ENCODE peak calls at places on chromosomes 16 and 17, in eight cellular contexts. One of them, this sample, is unnamed.

GRCh38 chr17:44137891-44138709 is 3.6 kb upstream of the HROB start:
- DNase-seq in NCI-H1105: no peak
- DNase-seq in heart left ventricle: peak; percentile 90
- DNase-seq in NCI-H146: peak; percentile 92
- DNase-seq in AG09319: peak; percentile 96
- DNase-seq in NCI-H1436: peak; percentile 91
- DNase-seq in OCI-LY7: no peak
- DNase-seq in HEK293T: peak; percentile 78
- DNase-seq in this sample: no peak

GRCh38 chr16:70689035-70689969 is 3.4 kb upstream of the MTSS2 start:
- DNase-seq in NCI-H1105: no peak
- DNase-seq in heart left ventricle: no peak
- DNase-seq in NCI-H146: no peak
- DNase-seq in AG09319: no peak
- DNase-seq in NCI-H1436: no peak
- DNase-seq in OCI-LY7: no peak
- DNase-seq in HEK293T: no peak
- DNase-seq in this sample: peak; percentile 21

GRCh38 chr16:68356919-68357286 is 46.1 kb downstream of the PRMT7 start:
- DNase-seq in NCI-H1105: no peak
- DNase-seq in heart left ventricle: no peak
- DNase-seq in NCI-H146: no peak
- DNase-seq in AG09319: no peak
- DNase-seq in NCI-H1436: no peak
- DNase-seq in OCI-LY7: no peak
- DNase-seq in HEK293T: no peak
- DNase-seq in this sample: no peak

GRCh38 chr16:81101702-81102101 is 5.5 kb upstream of the GCSH start:
- DNase-seq in NCI-H1105: no peak
- DNase-seq in heart left ventricle: no peak
- DNase-seq in NCI-H146: no peak
- DNase-seq in AG09319: no peak
- DNase-seq in NCI-H1436: no peak
- DNase-seq in OCI-LY7: no peak
- DNase-seq in HEK293T: no peak
- DNase-seq in this sample: peak; percentile 20

GRCh38 chr17:82167028-82167427 is 45.6 kb downstream of the CCDC57 start:
- DNase-seq in NCI-H1105: no peak
- DNase-seq in heart left ventricle: no peak
- DNase-seq in NCI-H146: no peak
- DNase-seq in AG09319: no peak
- DNase-seq in NCI-H1436: no peak
- DNase-seq in OCI-LY7: no peak
- DNase-seq in HEK293T: no peak
- DNase-seq in this sample: no peak

GRCh38 chr17:66638707-66639479 is 196.0 kb upstream of the CACNG5 start:
- DNase-seq in NCI-H1105: no peak
- DNase-seq in heart left ventricle: no peak
- DNase-seq in NCI-H146: no peak
- DNase-seq in AG09319: no peak
- DNase-seq in NCI-H1436: no peak
- DNase-seq in OCI-LY7: no peak
- DNase-seq in HEK293T: no peak
- DNase-seq in this sample: no peak

GRCh38 chr17:350706-351435 is 1.7 kb downstream of the RPH3AL start:
- DNase-seq in NCI-H1105: no peak
- DNase-seq in heart left ventricle: peak; percentile 91
- DNase-seq in NCI-H146: no peak
- DNase-seq in AG09319: no peak
- DNase-seq in NCI-H1436: no peak
- DNase-seq in OCI-LY7: no peak
- DNase-seq in HEK293T: no peak
- DNase-seq in this sample: peak; percentile 91

GRCh38 chr17:50328360-50328759 is 17.6 kb upstream of the XYLT2 start:
- DNase-seq in NCI-H1105: no peak
- DNase-seq in heart left ventricle: no peak
- DNase-seq in NCI-H146: peak; percentile 34
- DNase-seq in AG09319: no peak
- DNase-seq in NCI-H1436: no peak
- DNase-seq in OCI-LY7: no peak
- DNase-seq in HEK293T: no peak
- DNase-seq in this sample: no peak

GRCh38 chr17:77696151-77696719 is 262.3 kb upstream of the TNRC6C start:
- DNase-seq in NCI-H1105: no peak
- DNase-seq in heart left ventricle: no peak
- DNase-seq in NCI-H146: peak; percentile 41
- DNase-seq in AG09319: no peak
- DNase-seq in NCI-H1436: peak; percentile 56
- DNase-seq in OCI-LY7: no peak
- DNase-seq in HEK293T: no peak
- DNase-seq in this sample: peak; percentile 31

GRCh38 chr16:58249780-58250478 is 44.9 kb downstream of the PRSS54 start:
- DNase-seq in NCI-H1105: peak; percentile 62
- DNase-seq in heart left ventricle: peak; percentile 79
- DNase-seq in NCI-H146: peak; percentile 61
- DNase-seq in AG09319: peak; percentile 15
- DNase-seq in NCI-H1436: peak; percentile 58
- DNase-seq in OCI-LY7: peak; percentile 88
- DNase-seq in HEK293T: peak; percentile 95
- DNase-seq in this sample: peak; percentile 85

GRCh38 chr17:81043725-81044427 is 8.9 kb downstream of the BAIAP2 start:
- DNase-seq in NCI-H1105: no peak
- DNase-seq in heart left ventricle: peak; percentile 52
- DNase-seq in NCI-H146: no peak
- DNase-seq in AG09319: no peak
- DNase-seq in NCI-H1436: no peak
- DNase-seq in OCI-LY7: no peak
- DNase-seq in HEK293T: no peak
- DNase-seq in this sample: peak; percentile 64

GRCh38 chr17:47733047-47733413 is at the start of gene TBX21:
- DNase-seq in NCI-H1105: peak; percentile 67
- DNase-seq in heart left ventricle: peak; percentile 54
- DNase-seq in NCI-H146: peak; percentile 82
- DNase-seq in AG09319: no peak
- DNase-seq in NCI-H1436: peak; percentile 56
- DNase-seq in OCI-LY7: peak; percentile 41
- DNase-seq in HEK293T: peak; percentile 88
- DNase-seq in this sample: no peak

GRCh38 chr16:56649820-56650219 is 1.9 kb upstream of the MT1B start:
- DNase-seq in NCI-H1105: no peak
- DNase-seq in heart left ventricle: no peak
- DNase-seq in NCI-H146: no peak
- DNase-seq in AG09319: no peak
- DNase-seq in NCI-H1436: no peak
- DNase-seq in OCI-LY7: no peak
- DNase-seq in HEK293T: no peak
- DNase-seq in this sample: no peak

GRCh38 chr17:44965491-44966234 is 2.4 kb downstream of the C1QL1 start:
- DNase-seq in NCI-H1105: no peak
- DNase-seq in heart left ventricle: no peak
- DNase-seq in NCI-H146: no peak
- DNase-seq in AG09319: no peak
- DNase-seq in NCI-H1436: no peak
- DNase-seq in OCI-LY7: peak; percentile 26
- DNase-seq in HEK293T: no peak
- DNase-seq in this sample: no peak

GRCh38 chr17:61402978-61403845 is 3.6 kb downstream of the TBX2 start:
- DNase-seq in NCI-H1105: peak; percentile 67
- DNase-seq in heart left ventricle: no peak
- DNase-seq in NCI-H146: peak; percentile 39
- DNase-seq in AG09319: no peak
- DNase-seq in NCI-H1436: peak; percentile 91
- DNase-seq in OCI-LY7: no peak
- DNase-seq in HEK293T: no peak
- DNase-seq in this sample: no peak

GRCh38 chr17:4739122-4740024 is at the start of the genes CXCL16 and ZMYND15:
- DNase-seq in NCI-H1105: peak; percentile 31
- DNase-seq in heart left ventricle: peak; percentile 54
- DNase-seq in NCI-H146: peak; percentile 34
- DNase-seq in AG09319: no peak
- DNase-seq in NCI-H1436: peak; percentile 12
- DNase-seq in OCI-LY7: peak; percentile 70
- DNase-seq in HEK293T: peak; percentile 54
- DNase-seq in this sample: peak; percentile 77

GRCh38 chr17:156094-156621 is 18.8 kb downstream of the SCGB1C2 start:
- DNase-seq in NCI-H1105: no peak
- DNase-seq in heart left ventricle: peak; percentile 12
- DNase-seq in NCI-H146: no peak
- DNase-seq in AG09319: no peak
- DNase-seq in NCI-H1436: no peak
- DNase-seq in OCI-LY7: no peak
- DNase-seq in HEK293T: no peak
- DNase-seq in this sample: peak; percentile 18

GRCh38 chr17:29840884-29841283 is 89.1 kb downstream of the SSH2 start:
- DNase-seq in NCI-H1105: no peak
- DNase-seq in heart left ventricle: no peak
- DNase-seq in NCI-H146: no peak
- DNase-seq in AG09319: no peak
- DNase-seq in NCI-H1436: no peak
- DNase-seq in OCI-LY7: no peak
- DNase-seq in HEK293T: no peak
- DNase-seq in this sample: no peak

GRCh38 chr17:75878174-75878998 is at the start of gene TRIM47:
- DNase-seq in NCI-H1105: no peak
- DNase-seq in heart left ventricle: peak; percentile 69
- DNase-seq in NCI-H146: peak; percentile 65
- DNase-seq in AG09319: no peak
- DNase-seq in NCI-H1436: peak; percentile 52
- DNase-seq in OCI-LY7: no peak
- DNase-seq in HEK293T: peak; percentile 42
- DNase-seq in this sample: peak; percentile 79

GRCh38 chr17:34139996-34140395 is 115.1 kb upstream of the CCL2 start:
- DNase-seq in NCI-H1105: no peak
- DNase-seq in heart left ventricle: no peak
- DNase-seq in NCI-H146: no peak
- DNase-seq in AG09319: no peak
- DNase-seq in NCI-H1436: no peak
- DNase-seq in OCI-LY7: no peak
- DNase-seq in HEK293T: no peak
- DNase-seq in this sample: no peak

GRCh38 chr16:46736695-46737094 is 11.4 kb downstream of the MYLK3 start:
- DNase-seq in NCI-H1105: no peak
- DNase-seq in heart left ventricle: no peak
- DNase-seq in NCI-H146: no peak
- DNase-seq in AG09319: no peak
- DNase-seq in NCI-H1436: no peak
- DNase-seq in OCI-LY7: no peak
- DNase-seq in HEK293T: no peak
- DNase-seq in this sample: no peak

GRCh38 chr16:17177968-17178880 is 292.5 kb downstream of the XYLT1 start:
- DNase-seq in NCI-H1105: no peak
- DNase-seq in heart left ventricle: no peak
- DNase-seq in NCI-H146: no peak
- DNase-seq in AG09319: no peak
- DNase-seq in NCI-H1436: no peak
- DNase-seq in OCI-LY7: no peak
- DNase-seq in HEK293T: no peak
- DNase-seq in this sample: no peak

GRCh38 chr17:57585341-57586098 is 159.6 kb downstream of the CCDC182 start:
- DNase-seq in NCI-H1105: no peak
- DNase-seq in heart left ventricle: no peak
- DNase-seq in NCI-H146: no peak
- DNase-seq in AG09319: no peak
- DNase-seq in NCI-H1436: no peak
- DNase-seq in OCI-LY7: no peak
- DNase-seq in HEK293T: no peak
- DNase-seq in this sample: no peak

GRCh38 chr17:36550491-36551417 is 6.0 kb downstream of the GGNBP2 start:
- DNase-seq in NCI-H1105: no peak
- DNase-seq in heart left ventricle: no peak
- DNase-seq in NCI-H146: no peak
- DNase-seq in AG09319: no peak
- DNase-seq in NCI-H1436: no peak
- DNase-seq in OCI-LY7: peak; percentile 57
- DNase-seq in HEK293T: no peak
- DNase-seq in this sample: no peak

GRCh38 chr17:48393271-48393670 is 36.7 kb downstream of the SKAP1 start:
- DNase-seq in NCI-H1105: no peak
- DNase-seq in heart left ventricle: no peak
- DNase-seq in NCI-H146: no peak
- DNase-seq in AG09319: no peak
- DNase-seq in NCI-H1436: no peak
- DNase-seq in OCI-LY7: no peak
- DNase-seq in HEK293T: no peak
- DNase-seq in this sample: no peak

GRCh38 chr16:82031116-82032084 is 3.7 kb upstream of the HSD17B2 start:
- DNase-seq in NCI-H1105: no peak
- DNase-seq in heart left ventricle: no peak
- DNase-seq in NCI-H146: peak; percentile 29
- DNase-seq in AG09319: peak; percentile 62
- DNase-seq in NCI-H1436: no peak
- DNase-seq in OCI-LY7: peak; percentile 16
- DNase-seq in HEK293T: peak; percentile 46
- DNase-seq in this sample: no peak

This sample was measured in right lobe of liver.